ENCODE peak calls at places on chromosomes 11 and 22, in six cellular contexts. E is activated naive CD8-positive, alpha-beta T cell treated with anti-CD3 and anti-CD28 coated beads, Interleukin-2, amount 50 U/mL, for 24 hours; V is activated naive CD4-positive, alpha-beta T cell treated with Interleukin-2 at 50 U/mL for 16 hours; A is IMR-90; S is RCC 7860; H is amniotic stem cell. Y is an unnamed sample.

GRCh38 chr22:37260939-37261338 is 16.9 kb upstream of the RAC2 start:
- DNase-seq in A (peak; percentile 51), V (peak; percentile 65), S (peak; percentile 35), E (peak; percentile 72), H (peak; percentile 46), Y (peak; percentile 74)

GRCh38 chr11:126506789-126507188 is 151.3 kb downstream of the ST3GAL4 start:
- DNase-seq in V (no peak), A (no peak), H (no peak), E (no peak), S (no peak), Y (no peak)

GRCh38 chr22:30906946-30907345 is 61.6 kb downstream of the MORC2 start:
- DNase-seq in S (no peak), E (no peak), A (no peak), V (no peak), H (no peak), Y (no peak)

GRCh38 chr11:1119282-1120146 is 38.2 kb upstream of the MUC5AC start:
- DNase-seq in H (no peak), E (no peak), S (no peak), A (no peak), V (no peak), Y (no peak)

GRCh38 chr11:4167292-4167691 is 72.7 kb downstream of the RRM1 start:
- DNase-seq in E (no peak), A (no peak), H (no peak), V (no peak), S (no peak), Y (no peak)

GRCh38 chr11:1230456-1231395 is 7.9 kb downstream of the MUC5B start:
- DNase-seq in S (no peak), E (no peak), A (no peak), V (no peak), H (no peak), Y (no peak)

GRCh38 chr22:31451709-31452571 is 37.7 kb downstream of the EIF4ENIF1 start:
- DNase-seq in E (no peak), H (peak; percentile 49), A (peak; percentile 59), V (no peak), S (no peak), Y (peak; percentile 45)

GRCh38 chr11:20065040-20065805 is 95.1 kb downstream of the DBX1 start:
- DNase-seq in H (no peak), V (no peak), S (no peak), E (no peak), A (no peak), Y (no peak)

GRCh38 chr22:38861170-38861874 is 10.7 kb downstream of the CBX6 start:
- DNase-seq in V (no peak), H (no peak), A (no peak), S (no peak), E (no peak), Y (no peak)